ENCODE peak calls at places on chromosome 21, in nine cellular contexts. E, Q, K, G, D, Y, J, X and W are unnamed samples. For H3K27me3, the result is how much of the 10 kb centered on the place peaks cover.

GRCh38 chr21:24941316-24942185 is 665.7 kb downstream of the MRPL39 start:
- DNase-seq in E (no peak), Q (no peak), K (peak), G (no peak), D (no peak), Y (peak), J (no peak), X (peak), W (no peak)

GRCh38 chr21:45818276-45818903 is 163.2 kb upstream of the COL6A1 start:
- DNase-seq in E (no peak), Q (no peak), K (no peak), G (peak), D (no peak), Y (peak), J (no peak), X (peak), W (no peak)

GRCh38 chr21:33801424-33802405 is 113.9 kb downstream of the ATP5PO start:
- DNase-seq in E (peak), Q (no peak), K (peak), G (peak), D (no peak), Y (peak), J (peak), X (peak), W (no peak)

GRCh38 chr21:36542312-36543101 is 62.6 kb upstream of the CLDN14 start:
- DNase-seq in E (no peak), Q (no peak), K (peak), G (no peak), D (no peak), Y (peak), J (no peak), X (no peak), W (no peak)

GRCh38 chr21:17492415-17493168 is 20.3 kb upstream of the CXADR start:
- DNase-seq in E (no peak), Q (no peak), K (no peak), G (no peak), D (no peak), Y (peak), J (no peak), X (no peak), W (no peak)

GRCh38 chr21:25107708-25108107 is 499.6 kb downstream of the MRPL39 start:
- DNase-seq in E (peak), Q (no peak), K (no peak), G (peak), D (no peak), Y (peak), J (no peak), X (peak), W (no peak)

GRCh38 chr21:38984982-38985422 is 179.3 kb downstream of the ETS2 start:
- DNase-seq in E (no peak), Q (no peak), K (no peak), G (no peak), D (no peak), Y (no peak), J (no peak), X (no peak), W (no peak)

GRCh38 chr21:29506947-29507346 is 208.2 kb downstream of the BACH1 start:
- DNase-seq in E (peak), Q (no peak), K (no peak), G (no peak), D (no peak), Y (no peak), J (no peak), X (no peak), W (no peak)

GRCh38 chr21:28781602-28782274 is 210.9 kb downstream of the LTN1 start:
- DNase-seq in E (peak), Q (no peak), K (peak), G (no peak), D (no peak), Y (no peak), J (no peak), X (peak), W (no peak)

GRCh38 chr21:44601596-44602473 is 1.4 kb downstream of the KRTAP10-7 start:
- DNase-seq in E (no peak), Q (no peak), K (no peak), G (no peak), D (no peak), Y (no peak), J (no peak), X (no peak), W (no peak)
- H3K27me3 ChIP-seq in E (under half), Q (under half), K (under half), G (under half), D (under half), Y (under half), J (under half), X (under half), W (under half)

GRCh38 chr21:34948157-34948556 is 100.9 kb downstream of the RUNX1 start:
- DNase-seq in E (no peak), Q (no peak), K (no peak), G (no peak), D (no peak), Y (no peak), J (no peak), X (no peak), W (no peak)

GRCh38 chr21:34945288-34945687 is 103.8 kb downstream of the RUNX1 start:
- DNase-seq in E (no peak), Q (no peak), K (no peak), G (no peak), D (no peak), Y (no peak), J (no peak), X (no peak), W (no peak)

GRCh38 chr21:34944015-34944755 is 104.9 kb downstream of the RUNX1 start:
- DNase-seq in E (no peak), Q (no peak), K (no peak), G (no peak), D (no peak), Y (no peak), J (no peak), X (no peak), W (no peak)

GRCh38 chr21:34947122-34947534 is 102.0 kb downstream of the RUNX1 start:
- DNase-seq in E (no peak), Q (no peak), K (no peak), G (no peak), D (no peak), Y (no peak), J (no peak), X (no peak), W (no peak)

GRCh38 chr21:34946385-34947121 is 102.5 kb downstream of the RUNX1 start:
- DNase-seq in E (no peak), Q (no peak), K (no peak), G (no peak), D (no peak), Y (peak), J (no peak), X (no peak), W (no peak)
- H3K27me3 ChIP-seq in E (under half), Q (under half), K (under half), G (under half), D (under half), Y (under half), J (under half), X (under half), W (under half)

GRCh38 chr21:41766883-41767605 is at the start of gene RIPK4:
- DNase-seq in E (no peak), Q (peak), K (peak), G (no peak), D (peak), Y (peak), J (peak), X (peak), W (no peak)

GRCh38 chr21:41764558-41765392 is 2.1 kb downstream of the RIPK4 start:
- DNase-seq in E (no peak), Q (no peak), K (no peak), G (no peak), D (no peak), Y (no peak), J (peak), X (peak), W (no peak)

GRCh38 chr21:41763996-41764395 is 2.9 kb downstream of the RIPK4 start:
- DNase-seq in E (no peak), Q (no peak), K (no peak), G (no peak), D (no peak), Y (no peak), J (no peak), X (no peak), W (no peak)

GRCh38 chr21:41766051-41766882 is 585 bp downstream of the RIPK4 start:
- DNase-seq in E (no peak), Q (no peak), K (no peak), G (no peak), D (no peak), Y (no peak), J (peak), X (no peak), W (no peak)

DNA sequence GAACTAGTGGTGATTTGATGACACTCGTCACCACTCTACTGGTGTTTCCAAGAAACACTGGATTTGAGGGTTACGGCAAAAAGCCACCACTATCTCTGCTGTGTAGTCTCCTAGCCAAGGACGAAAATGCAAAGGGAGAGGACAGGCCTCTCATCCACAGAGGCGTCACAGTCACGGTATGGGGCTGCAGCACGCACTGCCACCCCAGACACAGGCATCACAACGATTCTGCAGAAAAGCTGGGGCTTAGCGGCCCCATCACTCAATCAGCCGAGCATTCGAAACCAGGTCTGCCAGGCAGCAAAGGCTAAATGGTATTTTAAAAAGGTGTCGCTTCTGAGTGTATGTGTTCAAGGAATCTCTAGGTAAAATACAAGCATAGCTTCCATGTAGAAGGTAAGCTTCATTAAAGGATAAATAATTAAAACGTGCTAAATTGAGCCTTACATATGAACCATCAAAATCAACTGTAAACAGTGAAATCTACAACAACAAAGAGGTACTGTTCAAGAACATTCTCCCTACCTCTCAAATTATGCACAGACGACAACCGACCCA is 1.4 kb downstream of the RIPK4 start:
- DNase-seq in E (no peak), Q (no peak), K (no peak), G (no peak), D (no peak), Y (no peak), J (no peak), X (no peak), W (no peak)
- H3K27me3 ChIP-seq in E (half or more), Q (half or more), K (half or more), G (half or more), D (under half), Y (under half), J (under half), X (under half), W (half or more)

GRCh38 chr21:43626390-43626789 is 32.9 kb downstream of the HSF2BP start:
- DNase-seq in E (no peak), Q (no peak), K (no peak), G (no peak), D (no peak), Y (peak), J (no peak), X (no peak), W (no peak)
- H3K27me3 ChIP-seq in E (under half), Q (under half), K (under half), G (under half), D (under half), Y (under half), J (under half), X (under half), W (under half)

GRCh38 chr21:32233722-32234301 is 45.0 kb downstream of the MIS18A start:
- DNase-seq in E (no peak), Q (no peak), K (no peak), G (no peak), D (no peak), Y (no peak), J (no peak), X (no peak), W (no peak)
- H3K27me3 ChIP-seq in E (under half), Q (under half), K (under half), G (under half), D (under half), Y (under half), J (under half), X (half or more), W (under half)